ENCODE peak calls at places on chromosomes 13 and 19, in six cellular contexts. N is breast epithelium, I is mucosa of descending colon, G is AG04450, M is skeletal muscle cell, V is cardiac fibroblast. Y is an unnamed sample.

GRCh38 chr13:48210178-48210577 is 22.8 kb upstream of the ITM2B start:
- DNase-seq in V (peak; percentile 94), M (peak; percentile 75), I (no peak), G (peak; percentile 58), N (no peak), Y (peak; percentile 71)

GRCh38 chr19:16190736-16191135 is 5.5 kb downstream of the FAM32A start:
- DNase-seq in N (no peak), M (no peak), V (no peak), G (no peak), I (no peak), Y (no peak)

GRCh38 chr19:54453921-54454780 is 5.2 kb downstream of the LENG8 start:
- DNase-seq in G (no peak), I (peak; percentile 48), M (no peak), V (no peak), N (no peak), Y (no peak)

GRCh38 chr13:27170221-27170520 is 1.4 kb downstream of the USP12 start:
- DNase-seq in V (peak; percentile 77), N (no peak), M (peak; percentile 38), G (no peak), I (no peak), Y (peak; percentile 68)

GRCh38 chr19:27821418-27822018 is 1391.4 kb downstream of the UQCRFS1 start:
- DNase-seq in V (no peak), I (no peak), N (no peak), G (no peak), M (no peak), Y (no peak)

GRCh38 chr19:29667941-29668340 is 2.7 kb downstream of the PLEKHF1 start:
- DNase-seq in N (no peak), M (no peak), G (no peak), V (no peak), I (peak; percentile 82), Y (no peak)

GRCh38 chr19:19530889-19531288 is 2.2 kb downstream of the YJEFN3 start:
- DNase-seq in M (no peak), V (no peak), N (no peak), G (no peak), I (no peak), Y (no peak)

GRCh38 chr13:48066310-48066989 is 28.5 kb downstream of the MED4 start:
- DNase-seq in I (no peak), G (no peak), M (no peak), V (peak; percentile 46), N (no peak), Y (peak; percentile 30)

GRCh38 chr19:41411094-41411493 is 13.5 kb downstream of the BCKDHA start:
- DNase-seq in V (no peak), N (no peak), G (no peak), I (no peak), M (no peak), Y (no peak)

GRCh38 chr19:29326849-29327840 is 114.2 kb upstream of the UQCRFS1 start:
- DNase-seq in M (no peak), I (no peak), V (no peak), N (no peak), G (no peak), Y (no peak)

GRCh38 chr13:25276748-25277147 is 10.5 kb downstream of the MTMR6 start:
- DNase-seq in I (no peak), V (peak; percentile 45), N (no peak), G (no peak), M (no peak), Y (no peak)

GRCh38 chr19:19211499-19212432 is at the start of gene NCAN:
- DNase-seq in G (no peak), M (no peak), V (no peak), I (no peak), N (no peak), Y (no peak)

GRCh38 chr19:48852292-48852691 is 16.0 kb upstream of the HSD17B14 start:
- DNase-seq in I (no peak), N (no peak), V (no peak), M (no peak), G (no peak), Y (no peak)
- H3K4me3 ChIP-seq in I (no peak overlapping the region), N (no peak overlapping the region), V (no peak overlapping the region), M (no peak overlapping the region), G (no peak overlapping the region), Y (no peak overlapping the region)

GRCh38 chr13:90362718-90363117 is 984.8 kb upstream of the MIR17HG start:
- DNase-seq in M (no peak), N (no peak), I (no peak), V (peak; percentile 59), G (no peak), Y (peak; percentile 1)
- H3K4me3 ChIP-seq in M (no peak overlapping the region), N (no peak overlapping the region), I (no peak overlapping the region), V (no peak overlapping the region), G (no peak overlapping the region), Y (no peak overlapping the region)

GRCh38 chr19:39430675-39431593 is 4.8 kb downstream of the RPS16 start:
- DNase-seq in G (peak; percentile 85), I (peak; percentile 61), V (peak; percentile 99), N (no peak), M (peak; percentile 96), Y (peak; percentile 19)

GRCh38 chr19:39435499-39436349 is at the start of gene RPS16:
- DNase-seq in V (peak; percentile 98), G (peak; percentile 93), I (peak; percentile 100), M (peak; percentile 88), N (peak; percentile 98), Y (peak; percentile 97)

GRCh38 chr19:39432677-39433025 is 3.1 kb downstream of the RPS16 start:
- DNase-seq in M (no peak), V (no peak), G (no peak), I (peak; percentile 13), N (no peak), Y (no peak)

GRCh38 chr19:39434123-39435076 is 1.3 kb downstream of the RPS16 start:
- DNase-seq in M (no peak), I (no peak), G (no peak), N (no peak), V (peak; percentile 36), Y (peak; percentile 16)

GRCh38 chr19:39433480-39434079 is 2.2 kb downstream of the RPS16 start:
- DNase-seq in I (peak; percentile 37), V (no peak), G (no peak), M (no peak), N (no peak), Y (no peak)
- H3K4me3 ChIP-seq in I (no peak overlapping the region), V (no peak overlapping the region), G (no peak overlapping the region), M (no peak overlapping the region), N (peak overlapping the region; percentile 83), Y (no peak overlapping the region)

DNA sequence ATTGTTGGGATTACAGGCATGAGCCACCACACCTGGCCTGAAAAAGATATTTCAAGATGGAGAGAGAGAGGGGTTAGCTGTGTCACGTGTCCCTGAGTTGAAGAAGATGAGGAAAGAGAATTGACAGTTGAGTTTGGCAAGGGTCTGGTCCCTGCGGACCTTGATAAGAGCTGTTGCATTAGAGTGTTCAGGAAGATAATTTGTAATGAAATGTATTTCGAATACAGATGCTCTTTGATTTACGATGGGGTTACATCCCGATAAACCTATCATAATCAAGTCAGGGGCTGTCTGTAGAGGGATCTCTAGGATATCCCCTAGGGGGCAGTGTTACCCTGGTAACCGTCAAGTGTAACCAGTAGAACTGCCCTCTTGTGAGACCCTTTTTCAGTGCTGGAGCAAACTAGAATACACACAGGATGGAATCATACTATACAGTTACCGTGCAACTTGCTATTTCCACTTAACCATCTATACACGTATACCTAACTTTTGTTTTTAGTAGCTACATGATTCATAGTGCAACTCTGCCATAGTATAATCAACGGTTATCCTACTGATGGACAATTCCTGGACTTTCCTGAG is 1.5 kb upstream of the ELOF1 start:
- DNase-seq in V (peak; percentile 80), N (no peak), G (peak; percentile 56), I (no peak), M (peak; percentile 47), Y (peak; percentile 57)
- H3K4me3 ChIP-seq in V (no peak overlapping the region), N (peak overlapping the region; percentile 76), G (no peak overlapping the region), I (no peak overlapping the region), M (no peak overlapping the region), Y (no peak overlapping the region)

DNA sequence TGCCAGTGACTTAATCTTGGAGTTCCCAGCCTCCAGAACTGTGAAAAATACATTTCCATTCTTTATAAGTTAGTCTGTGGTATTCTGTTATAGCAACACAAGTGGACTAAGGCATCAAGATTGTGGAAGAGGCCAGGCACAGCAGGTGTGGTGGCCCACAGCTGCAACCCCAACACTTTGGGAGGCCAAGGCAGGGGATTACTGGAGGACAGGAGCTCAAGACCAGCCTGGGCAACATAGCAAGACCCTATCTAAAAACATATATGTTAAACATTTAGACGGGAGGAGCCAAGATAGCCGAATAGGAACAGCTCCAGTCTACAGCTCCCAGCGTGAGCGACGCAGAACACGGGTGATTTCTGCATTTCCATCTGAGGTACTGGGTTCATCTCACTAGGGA is 310.4 kb downstream of the FOXO1 start:
- DNase-seq in G (no peak), I (no peak), V (no peak), N (no peak), M (no peak), Y (no peak)
- H3K4me3 ChIP-seq in G (no peak overlapping the region), I (no peak overlapping the region), V (no peak overlapping the region), N (no peak overlapping the region), M (no peak overlapping the region), Y (no peak overlapping the region)

DNA sequence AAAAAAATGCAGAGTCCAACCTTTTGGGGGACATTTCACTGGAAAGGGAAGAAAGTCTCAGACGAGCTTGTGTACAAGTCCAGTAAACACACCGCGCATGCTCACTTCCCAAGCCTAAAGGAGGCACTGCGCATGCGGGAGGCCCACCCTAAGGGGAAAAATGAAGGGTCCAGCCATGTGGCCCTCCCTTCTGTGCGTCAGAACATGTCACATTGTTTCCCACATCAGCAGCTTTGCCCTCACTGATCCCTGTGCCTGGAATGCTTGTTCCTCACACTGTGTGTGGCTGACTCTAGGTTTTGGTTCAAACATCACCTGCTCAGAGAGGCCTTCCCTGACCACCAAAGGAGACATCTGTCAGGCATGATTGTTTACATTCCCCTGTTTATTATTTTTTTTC is 4.4 kb downstream of the ELSPBP1 start:
- DNase-seq in G (no peak), N (no peak), V (no peak), M (no peak), I (no peak), Y (no peak)
- H3K4me3 ChIP-seq in G (no peak overlapping the region), N (no peak overlapping the region), V (no peak overlapping the region), M (no peak overlapping the region), I (no peak overlapping the region), Y (no peak overlapping the region)

DNA sequence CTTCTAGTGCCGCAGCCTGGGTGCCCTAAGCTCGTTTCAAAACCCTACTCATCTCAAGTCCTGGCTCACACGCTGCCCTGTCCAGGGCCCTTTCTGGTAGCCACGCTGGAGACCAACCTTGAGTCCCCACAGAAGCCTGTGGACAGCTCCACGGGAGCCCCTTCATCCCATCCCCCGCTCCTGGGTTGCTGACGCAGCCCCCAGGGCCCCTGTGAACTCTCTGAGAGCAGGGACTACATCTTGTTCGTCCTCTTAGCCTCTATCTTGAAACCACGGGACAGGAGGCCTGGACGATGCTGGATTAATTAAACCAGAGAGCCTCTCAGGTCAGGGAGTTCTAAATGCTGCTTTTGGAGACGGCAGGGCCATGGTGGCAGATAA is 7.4 kb downstream of the MLLT1 start:
- DNase-seq in V (no peak), M (no peak), N (no peak), I (no peak), G (no peak), Y (no peak)
- H3K4me3 ChIP-seq in V (peak overlapping the region; percentile 21), M (peak overlapping the region; percentile 4), N (peak overlapping the region; percentile 62), I (no peak overlapping the region), G (peak overlapping the region; percentile 10), Y (peak overlapping the region; percentile 51)

GRCh38 chr19:32224371-32225244 is 120.8 kb upstream of the ZNF507 start:
- DNase-seq in M (no peak), I (no peak), G (no peak), V (peak; percentile 51), N (no peak), Y (peak; percentile 41)
- H3K4me3 ChIP-seq in M (peak overlapping the region; percentile 11), I (no peak overlapping the region), G (no peak overlapping the region), V (peak overlapping the region; percentile 19), N (peak overlapping the region; percentile 53), Y (peak overlapping the region; percentile 36)

Y was measured in AG10803.